ENCODE peak calls at places on chromosome 16, in eight cellular contexts. One of them, this sample, is unnamed.
A peak's percentile ranks its signal among the peaks of the same experiment; 100 is the strongest.

GRCh38 chr16:57704011-57704904 is 9.7 kb downstream of the DRC7 start:
- DNase-seq in uterus: no peak
- DNase-seq in spleen: no peak
- DNase-seq in suprapubic skin: no peak
- DNase-seq in GM12878: no peak
- DNase-seq in heart left ventricle: no peak
- DNase-seq in breast epithelium: no peak
- DNase-seq in Peyer's patch: peak; percentile 23
- DNase-seq in this sample: no peak

GRCh38 chr16:55275869-55276268 is 48.1 kb upstream of the IRX6 start:
- DNase-seq in GM12878: no peak
- DNase-seq in suprapubic skin: no peak
- DNase-seq in Peyer's patch: no peak
- DNase-seq in spleen: no peak
- DNase-seq in uterus: no peak
- DNase-seq in heart left ventricle: no peak
- DNase-seq in breast epithelium: no peak
- DNase-seq in this sample: no peak

GRCh38 chr16:86457621-86458456 is 52.5 kb upstream of the FOXF1 start:
- DNase-seq in uterus: no peak
- DNase-seq in suprapubic skin: no peak
- DNase-seq in breast epithelium: no peak
- DNase-seq in heart left ventricle: no peak
- DNase-seq in spleen: no peak
- DNase-seq in Peyer's patch: peak; percentile 53
- DNase-seq in GM12878: no peak
- DNase-seq in this sample: no peak

GRCh38 chr16:65409505-65409904 is 287.6 kb upstream of the CDH11 start:
- DNase-seq in breast epithelium: no peak
- DNase-seq in GM12878: no peak
- DNase-seq in heart left ventricle: no peak
- DNase-seq in spleen: no peak
- DNase-seq in uterus: no peak
- DNase-seq in suprapubic skin: no peak
- DNase-seq in Peyer's patch: no peak
- DNase-seq in this sample: no peak

GRCh38 chr16:9407206-9407758 is 315.8 kb downstream of the HAPSTR1 start:
- DNase-seq in spleen: no peak
- DNase-seq in suprapubic skin: no peak
- DNase-seq in uterus: no peak
- DNase-seq in GM12878: no peak
- DNase-seq in breast epithelium: no peak
- DNase-seq in heart left ventricle: no peak
- DNase-seq in Peyer's patch: no peak
- DNase-seq in this sample: no peak

GRCh38 chr16:59854846-59855439 is 1120.8 kb upstream of the GOT2 start:
- DNase-seq in spleen: no peak
- DNase-seq in uterus: no peak
- DNase-seq in suprapubic skin: no peak
- DNase-seq in breast epithelium: no peak
- DNase-seq in heart left ventricle: no peak
- DNase-seq in Peyer's patch: no peak
- DNase-seq in GM12878: no peak
- DNase-seq in this sample: no peak

GRCh38 chr16:49440156-49441065 is 66.8 kb downstream of the C16orf78 start:
- DNase-seq in heart left ventricle: no peak
- DNase-seq in uterus: no peak
- DNase-seq in spleen: peak; percentile 66
- DNase-seq in suprapubic skin: no peak
- DNase-seq in GM12878: no peak
- DNase-seq in Peyer's patch: peak; percentile 41
- DNase-seq in breast epithelium: no peak
- DNase-seq in this sample: no peak

GRCh38 chr16:30121741-30122620 is 1.0 kb downstream of the MAPK3 start:
- DNase-seq in spleen: peak; percentile 88
- DNase-seq in GM12878: no peak
- DNase-seq in heart left ventricle: peak; percentile 89
- DNase-seq in breast epithelium: peak; percentile 54
- DNase-seq in uterus: peak; percentile 60
- DNase-seq in suprapubic skin: no peak
- DNase-seq in Peyer's patch: peak; percentile 65
- DNase-seq in this sample: peak; percentile 69

GRCh38 chr16:4677390-4677789 is 16.0 kb upstream of the NUDT16L1 start:
- DNase-seq in uterus: no peak
- DNase-seq in breast epithelium: no peak
- DNase-seq in suprapubic skin: no peak
- DNase-seq in spleen: peak; percentile 90
- DNase-seq in heart left ventricle: peak; percentile 92
- DNase-seq in GM12878: no peak
- DNase-seq in Peyer's patch: no peak
- DNase-seq in this sample: no peak

GRCh38 chr16:22188595-22189442 is 17.3 kb upstream of the EEF2K start:
- DNase-seq in suprapubic skin: peak; percentile 85
- DNase-seq in heart left ventricle: peak; percentile 67
- DNase-seq in spleen: peak; percentile 83
- DNase-seq in Peyer's patch: peak; percentile 89
- DNase-seq in uterus: peak; percentile 72
- DNase-seq in GM12878: peak; percentile 55
- DNase-seq in breast epithelium: peak; percentile 65
- DNase-seq in this sample: peak; percentile 72

GRCh38 chr16:88732172-88732960 is 26.1 kb downstream of the CTU2 start:
- DNase-seq in breast epithelium: no peak
- DNase-seq in suprapubic skin: no peak
- DNase-seq in GM12878: no peak
- DNase-seq in uterus: no peak
- DNase-seq in heart left ventricle: no peak
- DNase-seq in spleen: no peak
- DNase-seq in Peyer's patch: no peak
- DNase-seq in this sample: no peak

GRCh38 chr16:23496826-23497542 is 13.3 kb downstream of the GGA2 start:
- DNase-seq in spleen: peak; percentile 41
- DNase-seq in breast epithelium: no peak
- DNase-seq in uterus: peak; percentile 62
- DNase-seq in heart left ventricle: no peak
- DNase-seq in suprapubic skin: no peak
- DNase-seq in Peyer's patch: no peak
- DNase-seq in GM12878: no peak
- DNase-seq in this sample: no peak

GRCh38 chr16:12124742-12125141 is 148.2 kb downstream of the SNX29 start:
- DNase-seq in Peyer's patch: no peak
- DNase-seq in suprapubic skin: no peak
- DNase-seq in GM12878: no peak
- DNase-seq in heart left ventricle: no peak
- DNase-seq in spleen: no peak
- DNase-seq in uterus: no peak
- DNase-seq in breast epithelium: no peak
- DNase-seq in this sample: no peak

GRCh38 chr16:79965718-79966117 is 365.2 kb upstream of the MAF start:
- DNase-seq in uterus: no peak
- DNase-seq in heart left ventricle: no peak
- DNase-seq in GM12878: no peak
- DNase-seq in breast epithelium: no peak
- DNase-seq in suprapubic skin: no peak
- DNase-seq in spleen: no peak
- DNase-seq in Peyer's patch: no peak
- DNase-seq in this sample: no peak

DNA sequence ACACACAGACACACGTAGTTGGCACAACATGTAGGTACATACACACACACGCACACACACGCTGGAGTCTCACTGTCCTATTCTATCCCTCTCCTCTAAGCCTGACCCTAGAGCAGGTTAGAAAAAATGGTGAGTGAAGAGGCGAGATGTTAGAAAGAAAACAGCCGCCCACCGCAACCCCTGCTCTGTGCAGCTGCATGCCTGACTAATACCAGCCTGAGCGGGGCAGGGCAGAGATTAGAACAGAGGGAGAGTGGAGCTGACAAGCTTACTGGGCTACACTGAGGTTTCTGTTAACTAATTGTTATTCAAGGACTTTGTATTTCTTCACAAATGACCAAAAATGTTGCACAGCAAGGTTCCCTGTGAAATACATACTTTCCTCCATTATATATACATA is 59.8 kb downstream of the AMFR start:
- DNase-seq in breast epithelium: no peak
- DNase-seq in suprapubic skin: no peak
- DNase-seq in Peyer's patch: no peak
- DNase-seq in spleen: no peak
- DNase-seq in uterus: no peak
- DNase-seq in heart left ventricle: no peak
- DNase-seq in GM12878: no peak
- DNase-seq in this sample: no peak
- H3K36me3 ChIP-seq in breast epithelium: no peaks in the 10 kb centered on the region
- H3K36me3 ChIP-seq in suprapubic skin: peaks cover 69% of the 10 kb centered on the region
- H3K36me3 ChIP-seq in Peyer's patch: peaks cover 73% of the 10 kb centered on the region
- H3K36me3 ChIP-seq in spleen: peaks cover 61% of the 10 kb centered on the region
- H3K36me3 ChIP-seq in uterus: no peaks in the 10 kb centered on the region
- H3K36me3 ChIP-seq in heart left ventricle: peaks cover 66% of the 10 kb centered on the region
- H3K36me3 ChIP-seq in GM12878: peaks cover 33% of the 10 kb centered on the region
- H3K36me3 ChIP-seq in this sample: no peaks in the 10 kb centered on the region

DNA sequence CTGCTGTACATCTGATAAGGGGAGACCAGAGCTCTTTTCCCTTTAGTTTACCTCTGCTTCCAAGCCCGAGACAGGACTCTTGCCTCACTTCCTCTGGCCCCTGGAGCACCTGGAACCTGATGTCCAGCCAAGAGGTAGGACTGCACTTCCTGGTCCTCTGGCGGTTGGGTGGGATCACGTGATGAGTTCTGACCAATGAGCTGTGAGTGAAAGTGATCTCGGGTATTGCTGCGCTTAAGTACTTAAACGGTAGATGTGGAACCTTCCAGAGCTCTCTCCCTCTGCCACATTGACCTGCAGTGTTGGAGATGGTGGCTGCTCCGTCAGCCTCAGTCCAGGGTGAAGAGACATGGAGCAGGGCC is 67.0 kb downstream of the SMPD3 start:
- DNase-seq in uterus: no peak
- DNase-seq in breast epithelium: no peak
- DNase-seq in heart left ventricle: no peak
- DNase-seq in Peyer's patch: no peak
- DNase-seq in GM12878: no peak
- DNase-seq in suprapubic skin: no peak
- DNase-seq in spleen: no peak
- DNase-seq in this sample: no peak
- TF ChIP-seq POLR2A in uterus: no peak
- TF ChIP-seq POLR2A in breast epithelium: no peak
- TF ChIP-seq POLR2A in heart left ventricle: no peak
- TF ChIP-seq POLR2A in Peyer's patch: no peak
- TF ChIP-seq POLR2A in GM12878: no peak
- TF ChIP-seq POLR2A in suprapubic skin: no peak
- TF ChIP-seq POLR2A in spleen: no peak
- TF ChIP-seq POLR2A in this sample: no peak

GRCh38 chr16:27549607-27549856 is 181 bp downstream of the GTF3C1 start:
- DNase-seq in spleen: no peak
- DNase-seq in Peyer's patch: no peak
- DNase-seq in heart left ventricle: no peak
- DNase-seq in uterus: no peak
- DNase-seq in breast epithelium: no peak
- DNase-seq in GM12878: no peak
- DNase-seq in suprapubic skin: no peak
- DNase-seq in this sample: no peak

GRCh38 chr16:27550582-27550920 is 607 bp downstream of the KATNIP start:
- DNase-seq in GM12878: no peak
- DNase-seq in uterus: no peak
- DNase-seq in Peyer's patch: no peak
- DNase-seq in suprapubic skin: no peak
- DNase-seq in breast epithelium: no peak
- DNase-seq in spleen: no peak
- DNase-seq in heart left ventricle: no peak
- DNase-seq in this sample: no peak

GRCh38 chr16:27549857-27550581 is at the start of the genes GTF3C1 and KATNIP:
- DNase-seq in heart left ventricle: peak; percentile 100
- DNase-seq in suprapubic skin: peak; percentile 100
- DNase-seq in Peyer's patch: peak; percentile 100
- DNase-seq in GM12878: peak; percentile 90
- DNase-seq in breast epithelium: peak; percentile 100
- DNase-seq in uterus: peak; percentile 100
- DNase-seq in spleen: peak; percentile 100
- DNase-seq in this sample: peak; percentile 100

GRCh38 chr16:27547134-27547533 is 2.6 kb downstream of the GTF3C1 start:
- DNase-seq in spleen: peak; percentile 19
- DNase-seq in GM12878: no peak
- DNase-seq in Peyer's patch: peak; percentile 50
- DNase-seq in uterus: peak; percentile 54
- DNase-seq in breast epithelium: no peak
- DNase-seq in heart left ventricle: peak; percentile 32
- DNase-seq in suprapubic skin: no peak
- DNase-seq in this sample: peak; percentile 21

GRCh38 chr16:27547851-27548250 is 1.9 kb downstream of the GTF3C1 start:
- DNase-seq in breast epithelium: no peak
- DNase-seq in suprapubic skin: no peak
- DNase-seq in uterus: no peak
- DNase-seq in heart left ventricle: no peak
- DNase-seq in Peyer's patch: no peak
- DNase-seq in spleen: no peak
- DNase-seq in GM12878: no peak
- DNase-seq in this sample: no peak
- TF ChIP-seq CTCF in breast epithelium: no peak
- TF ChIP-seq CTCF in suprapubic skin: no peak
- TF ChIP-seq CTCF in uterus: no peak
- TF ChIP-seq CTCF in heart left ventricle: no peak
- TF ChIP-seq CTCF in Peyer's patch: no peak
- TF ChIP-seq CTCF in spleen: no peak
- TF ChIP-seq CTCF in GM12878: no peak
- TF ChIP-seq CTCF in this sample: no peak

GRCh38 chr16:27759301-27759871 is 209.4 kb downstream of the KATNIP start:
- DNase-seq in uterus: no peak
- DNase-seq in Peyer's patch: no peak
- DNase-seq in spleen: no peak
- DNase-seq in suprapubic skin: no peak
- DNase-seq in heart left ventricle: no peak
- DNase-seq in GM12878: no peak
- DNase-seq in breast epithelium: no peak
- DNase-seq in this sample: no peak

GRCh38 chr16:27761816-27762215 is 211.9 kb downstream of the KATNIP start:
- DNase-seq in Peyer's patch: no peak
- DNase-seq in GM12878: no peak
- DNase-seq in suprapubic skin: no peak
- DNase-seq in breast epithelium: no peak
- DNase-seq in uterus: no peak
- DNase-seq in heart left ventricle: no peak
- DNase-seq in spleen: no peak
- DNase-seq in this sample: no peak

GRCh38 chr16:27759947-27760844 is 210.3 kb downstream of the KATNIP start:
- DNase-seq in suprapubic skin: no peak
- DNase-seq in breast epithelium: no peak
- DNase-seq in heart left ventricle: no peak
- DNase-seq in uterus: no peak
- DNase-seq in spleen: no peak
- DNase-seq in Peyer's patch: no peak
- DNase-seq in GM12878: no peak
- DNase-seq in this sample: no peak

GRCh38 chr16:27762441-27762840 is 212.5 kb downstream of the KATNIP start:
- DNase-seq in GM12878: no peak
- DNase-seq in suprapubic skin: no peak
- DNase-seq in uterus: no peak
- DNase-seq in spleen: no peak
- DNase-seq in breast epithelium: no peak
- DNase-seq in Peyer's patch: no peak
- DNase-seq in heart left ventricle: no peak
- DNase-seq in this sample: no peak

DNA sequence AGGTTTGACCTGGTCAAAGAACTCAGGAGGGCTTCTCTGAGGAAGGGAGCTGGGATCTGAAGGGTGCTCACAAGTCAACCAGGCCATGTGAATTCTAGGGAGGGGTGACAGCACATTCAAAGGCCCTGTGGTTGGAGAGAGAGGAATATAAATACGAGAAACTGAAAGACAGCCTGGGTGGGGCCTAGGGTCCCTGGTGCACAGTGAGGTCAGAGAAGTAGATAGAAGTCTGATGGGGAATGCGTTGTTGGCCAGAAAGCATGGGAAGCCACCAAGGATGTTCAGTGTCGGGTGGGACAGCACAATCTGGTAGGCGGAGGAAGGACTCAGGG is 210.9 kb downstream of the KATNIP start:
- DNase-seq in spleen: no peak
- DNase-seq in suprapubic skin: no peak
- DNase-seq in uterus: no peak
- DNase-seq in Peyer's patch: no peak
- DNase-seq in GM12878: no peak
- DNase-seq in breast epithelium: no peak
- DNase-seq in heart left ventricle: no peak
- DNase-seq in this sample: no peak
- H3K36me3 ChIP-seq in spleen: peaks cover 38% of the 10 kb centered on the region
- H3K36me3 ChIP-seq in suprapubic skin: peaks cover 39% of the 10 kb centered on the region
- H3K36me3 ChIP-seq in uterus: no peaks in the 10 kb centered on the region
- H3K36me3 ChIP-seq in Peyer's patch: peaks cover 38% of the 10 kb centered on the region
- H3K36me3 ChIP-seq in GM12878: no peaks in the 10 kb centered on the region
- H3K36me3 ChIP-seq in breast epithelium: no peaks in the 10 kb centered on the region
- H3K36me3 ChIP-seq in heart left ventricle: peaks cover 35% of the 10 kb centered on the region
- H3K36me3 ChIP-seq in this sample: no peaks in the 10 kb centered on the region

This sample was measured in testis.